ENCODE peak calls at places on chromosomes 7 and 10, in six cellular contexts. X is left ventricle myocardium superior, C is pancreas, D is posterior vena cava, B is progenitor cell of endocrine pancreas, F is GM12878. Z is an unnamed sample.
A peak's percentile ranks its signal among the peaks of the same experiment; 100 is the strongest.

GRCh38 chr10:124733566-124734245 is 10.5 kb downstream of the FAM53B start:
- DNase-seq in X (no peak), F (no peak), B (no peak), C (no peak), D (no peak), Z (no peak)

GRCh38 chr10:73017955-73018480 is 63.4 kb upstream of the PLA2G12B start:
- DNase-seq in D (no peak), B (no peak), C (no peak), X (peak; percentile 55), F (no peak), Z (peak; percentile 67)

GRCh38 chr7:131521651-131522163 is 34.7 kb downstream of the PODXL start:
- DNase-seq in B (no peak), C (peak; percentile 84), X (peak; percentile 62), F (no peak), D (peak; percentile 62), Z (no peak)

GRCh38 chr7:20283997-20284396 is 46.7 kb upstream of the ITGB8 start:
- DNase-seq in C (no peak), D (no peak), B (no peak), X (no peak), F (peak; percentile 66), Z (no peak)

GRCh38 chr10:46069771-46070463 is 23.8 kb upstream of the MSMB start:
- DNase-seq in B (no peak), D (no peak), X (no peak), F (no peak), C (no peak), Z (no peak)

GRCh38 chr10:89904755-89905154 is 203.4 kb downstream of the KIF20B start:
- DNase-seq in F (no peak), X (no peak), C (no peak), B (no peak), D (no peak), Z (no peak)

GRCh38 chr7:3859436-3859835 is 558.4 kb downstream of the SDK1 start:
- DNase-seq in B (no peak), X (no peak), D (peak; percentile 29), F (no peak), C (no peak), Z (no peak)

GRCh38 chr7:101953248-101953819 is 135.9 kb downstream of the CUX1 start:
- DNase-seq in C (no peak), B (no peak), F (peak; percentile 48), X (peak; percentile 64), D (no peak), Z (peak; percentile 82)

GRCh38 chr10:114881916-114882315 is 56.1 kb upstream of the TRUB1 start:
- DNase-seq in C (no peak), F (no peak), X (no peak), B (no peak), D (no peak), Z (no peak)

GRCh38 chr7:26444554-26444953 is 152.9 kb downstream of the SNX10 start:
- DNase-seq in B (no peak), C (no peak), D (no peak), X (no peak), F (no peak), Z (no peak)